ENCODE peak calls at places on chromosomes 11 and 22, in five cellular contexts. One of them, this sample, is unnamed.

GRCh38 chr11:129881570-129882170 is 13.7 kb downstream of the NFRKB start:
- DNase-seq in activated naive CD8-positive, alpha-beta T cell treated with anti-CD3 and anti-CD28 coated beads, Interleukin-2, amount 10 ng/mL, durations not matched to agents 7 days and 5 days: peak; percentile 48
- DNase-seq in caudate nucleus: no peak
- DNase-seq in HL-60: peak; percentile 58
- DNase-seq in kidney: no peak
- DNase-seq in this sample: peak; percentile 81

GRCh38 chr11:33605703-33606102 is 94.9 kb downstream of the C11orf91 start:
- DNase-seq in HL-60: no peak
- DNase-seq in activated naive CD8-positive, alpha-beta T cell treated with anti-CD3 and anti-CD28 coated beads, Interleukin-2, amount 10 ng/mL, durations not matched to agents 7 days and 5 days: no peak
- DNase-seq in kidney: no peak
- DNase-seq in caudate nucleus: no peak
- DNase-seq in this sample: no peak

GRCh38 chr22:37304595-37305343 is 22.5 kb downstream of the CYTH4 start:
- DNase-seq in caudate nucleus: no peak
- DNase-seq in activated naive CD8-positive, alpha-beta T cell treated with anti-CD3 and anti-CD28 coated beads, Interleukin-2, amount 10 ng/mL, durations not matched to agents 7 days and 5 days: no peak
- DNase-seq in kidney: no peak
- DNase-seq in HL-60: no peak
- DNase-seq in this sample: no peak

GRCh38 chr22:35742342-35743100 is 24.8 kb downstream of the APOL5 start:
- DNase-seq in HL-60: no peak
- DNase-seq in kidney: no peak
- DNase-seq in caudate nucleus: no peak
- DNase-seq in activated naive CD8-positive, alpha-beta T cell treated with anti-CD3 and anti-CD28 coated beads, Interleukin-2, amount 10 ng/mL, durations not matched to agents 7 days and 5 days: no peak
- DNase-seq in this sample: no peak

GRCh38 chr11:20647976-20648565 is 21.3 kb upstream of the NELL1 start:
- DNase-seq in activated naive CD8-positive, alpha-beta T cell treated with anti-CD3 and anti-CD28 coated beads, Interleukin-2, amount 10 ng/mL, durations not matched to agents 7 days and 5 days: no peak
- DNase-seq in HL-60: peak; percentile 21
- DNase-seq in caudate nucleus: no peak
- DNase-seq in kidney: no peak
- DNase-seq in this sample: peak; percentile 27

GRCh38 chr11:13333456-13333957 is 55.9 kb downstream of the BMAL1 start:
- DNase-seq in caudate nucleus: no peak
- DNase-seq in HL-60: peak; percentile 55
- DNase-seq in kidney: no peak
- DNase-seq in activated naive CD8-positive, alpha-beta T cell treated with anti-CD3 and anti-CD28 coated beads, Interleukin-2, amount 10 ng/mL, durations not matched to agents 7 days and 5 days: no peak
- DNase-seq in this sample: peak; percentile 65

GRCh38 chr22:20418211-20418788 is 19.3 kb downstream of the SCARF2 start:
- DNase-seq in HL-60: peak; percentile 41
- DNase-seq in activated naive CD8-positive, alpha-beta T cell treated with anti-CD3 and anti-CD28 coated beads, Interleukin-2, amount 10 ng/mL, durations not matched to agents 7 days and 5 days: peak; percentile 83
- DNase-seq in kidney: peak; percentile 95
- DNase-seq in caudate nucleus: peak; percentile 71
- DNase-seq in this sample: peak; percentile 66

GRCh38 chr22:17131686-17132085 is 10.5 kb upstream of the TMEM121B start:
- DNase-seq in caudate nucleus: peak; percentile 60
- DNase-seq in activated naive CD8-positive, alpha-beta T cell treated with anti-CD3 and anti-CD28 coated beads, Interleukin-2, amount 10 ng/mL, durations not matched to agents 7 days and 5 days: no peak
- DNase-seq in kidney: no peak
- DNase-seq in HL-60: no peak
- DNase-seq in this sample: no peak

GRCh38 chr11:29256580-29256979 is 760.2 kb downstream of the KCNA4 start:
- DNase-seq in kidney: no peak
- DNase-seq in activated naive CD8-positive, alpha-beta T cell treated with anti-CD3 and anti-CD28 coated beads, Interleukin-2, amount 10 ng/mL, durations not matched to agents 7 days and 5 days: no peak
- DNase-seq in HL-60: no peak
- DNase-seq in caudate nucleus: no peak
- DNase-seq in this sample: no peak

GRCh38 chr11:79087957-79088318 is 352.9 kb downstream of the TENM4 start:
- DNase-seq in HL-60: no peak
- DNase-seq in activated naive CD8-positive, alpha-beta T cell treated with anti-CD3 and anti-CD28 coated beads, Interleukin-2, amount 10 ng/mL, durations not matched to agents 7 days and 5 days: no peak
- DNase-seq in kidney: no peak
- DNase-seq in caudate nucleus: no peak
- DNase-seq in this sample: no peak

GRCh38 chr11:70364198-70364597 is 34.1 kb upstream of the CTTN start:
- DNase-seq in caudate nucleus: no peak
- DNase-seq in activated naive CD8-positive, alpha-beta T cell treated with anti-CD3 and anti-CD28 coated beads, Interleukin-2, amount 10 ng/mL, durations not matched to agents 7 days and 5 days: no peak
- DNase-seq in HL-60: no peak
- DNase-seq in kidney: no peak
- DNase-seq in this sample: no peak

GRCh38 chr22:37549704-37550059 is 10.6 kb upstream of the CDC42EP1 start:
- DNase-seq in caudate nucleus: peak; percentile 82
- DNase-seq in HL-60: no peak
- DNase-seq in kidney: peak; percentile 87
- DNase-seq in activated naive CD8-positive, alpha-beta T cell treated with anti-CD3 and anti-CD28 coated beads, Interleukin-2, amount 10 ng/mL, durations not matched to agents 7 days and 5 days: no peak
- DNase-seq in this sample: no peak

GRCh38 chr22:24155597-24156145 is 25.6 kb upstream of the SUSD2 start:
- DNase-seq in caudate nucleus: peak; percentile 46
- DNase-seq in activated naive CD8-positive, alpha-beta T cell treated with anti-CD3 and anti-CD28 coated beads, Interleukin-2, amount 10 ng/mL, durations not matched to agents 7 days and 5 days: peak; percentile 78
- DNase-seq in kidney: peak; percentile 93
- DNase-seq in HL-60: peak; percentile 84
- DNase-seq in this sample: peak; percentile 56

GRCh38 chr11:60871378-60872061 is 4.2 kb downstream of the ZP1 start:
- DNase-seq in caudate nucleus: no peak
- DNase-seq in HL-60: no peak
- DNase-seq in kidney: no peak
- DNase-seq in activated naive CD8-positive, alpha-beta T cell treated with anti-CD3 and anti-CD28 coated beads, Interleukin-2, amount 10 ng/mL, durations not matched to agents 7 days and 5 days: peak; percentile 59
- DNase-seq in this sample: no peak

GRCh38 chr11:63574856-63575602 is 11.8 kb upstream of the PLAAT2 start:
- DNase-seq in kidney: no peak
- DNase-seq in activated naive CD8-positive, alpha-beta T cell treated with anti-CD3 and anti-CD28 coated beads, Interleukin-2, amount 10 ng/mL, durations not matched to agents 7 days and 5 days: no peak
- DNase-seq in caudate nucleus: no peak
- DNase-seq in HL-60: no peak
- DNase-seq in this sample: no peak

This sample was measured in Kasumi-1.